ENCODE peak calls at places on chromosomes 11 and 22, in nine cellular contexts. F is HFF-Myc; K is lower leg skin; J is fibroblast of the aortic adventitia; T is adrenal gland; A is astrocyte of the spinal cord; X is GM12865; R is gastrocnemius medialis; E is activated CD8-positive, alpha-beta T cell treated with anti-CD3 and anti-CD28 coated beads for 36 hours. O is an unnamed sample.

GRCh38 chr11:77522215-77522614 is 48.3 kb upstream of the PAK1 start:
- DNase-seq in F (no peak), E (no peak), X (no peak), A (peak), R (no peak), T (no peak), K (no peak), J (no peak), O (no peak)

GRCh38 chr11:11028017-11028692 is 170.3 kb upstream of the ZBED5 start:
- DNase-seq in T (peak), A (peak), E (peak), X (peak), J (peak), K (peak), R (peak), F (no peak), O (peak)

GRCh38 chr11:119029340-119030028 is 1.2 kb downstream of the SLC37A4 start:
- DNase-seq in F (no peak), T (no peak), K (no peak), A (no peak), J (no peak), E (peak), X (peak), R (peak), O (peak)

GRCh38 chr22:46336119-46337078 is 885 bp downstream of the TRMU start:
- DNase-seq in R (no peak), X (peak), J (peak), F (no peak), K (no peak), A (no peak), E (peak), T (no peak), O (no peak)

GRCh38 chr11:118051611-118052461 is 25.0 kb upstream of the TMPRSS4 start:
- DNase-seq in K (peak), A (no peak), T (no peak), X (peak), J (no peak), F (no peak), E (peak), R (no peak), O (no peak)

GRCh38 chr11:24437123-24437522 is 59.7 kb upstream of the LUZP2 start:
- DNase-seq in E (no peak), T (no peak), F (no peak), X (no peak), A (no peak), R (no peak), J (no peak), K (no peak), O (no peak)

GRCh38 chr11:60164550-60165075 is 18.3 kb downstream of the MS4A6A start:
- DNase-seq in T (no peak), K (no peak), E (peak), J (no peak), R (no peak), A (no peak), X (peak), F (no peak), O (no peak)

GRCh38 chr11:116693206-116694016 is 79.4 kb downstream of the BUD13 start:
- DNase-seq in F (no peak), A (no peak), X (no peak), J (peak), E (no peak), K (peak), T (no peak), R (no peak), O (no peak)

GRCh38 chr22:41252365-41252764 is 11.6 kb upstream of the CHADL start:
- DNase-seq in F (no peak), A (no peak), T (no peak), J (no peak), R (no peak), X (no peak), K (no peak), E (no peak), O (no peak)

GRCh38 chr11:79287952-79288351 is 152.9 kb downstream of the TENM4 start:
- DNase-seq in F (no peak), K (no peak), J (no peak), R (no peak), T (no peak), A (no peak), X (no peak), E (no peak), O (no peak)

GRCh38 chr22:29167032-29167911 is 38.4 kb upstream of the EMID1 start:
- DNase-seq in K (no peak), A (no peak), X (peak), E (peak), R (no peak), J (no peak), T (no peak), F (no peak), O (peak)

GRCh38 chr11:46350695-46351094 is 3.4 kb downstream of the DGKZ start:
- DNase-seq in K (no peak), R (no peak), X (no peak), F (no peak), J (no peak), A (no peak), T (no peak), E (no peak), O (no peak)

GRCh38 chr22:37162221-37163095 is 12.7 kb upstream of the IL2RB start:
- DNase-seq in K (no peak), F (no peak), R (no peak), T (no peak), J (no peak), A (peak), X (peak), E (peak), O (peak)

GRCh38 chr11:123085497-123085896 is 23.6 kb upstream of the HSPA8 start:
- DNase-seq in F (no peak), K (no peak), J (no peak), X (no peak), A (no peak), T (no peak), E (no peak), R (no peak), O (no peak)

GRCh38 chr11:76788661-76789442 is 5.7 kb downstream of the TSKU start:
- DNase-seq in F (no peak), E (no peak), R (peak), X (no peak), J (no peak), T (no peak), A (no peak), K (peak), O (no peak)

GRCh38 chr11:16909375-16910035 is 104.7 kb downstream of the PLEKHA7 start:
- DNase-seq in R (no peak), K (no peak), J (no peak), E (no peak), F (no peak), T (no peak), A (no peak), X (peak), O (peak)

GRCh38 chr11:82007536-82007935 is 726.1 kb downstream of the FAM181B start:
- DNase-seq in E (no peak), R (no peak), J (no peak), F (no peak), A (no peak), K (no peak), X (no peak), T (no peak), O (no peak)

GRCh38 chr22:19896665-19897355 is 42.1 kb upstream of the GNB1L start:
- DNase-seq in R (no peak), T (no peak), E (peak), J (no peak), X (no peak), F (no peak), A (no peak), K (no peak), O (no peak)
- TF ChIP-seq CTCF in R (no peak), T (no peak), E (no peak), J (no peak), X (no peak), F (no peak), A (no peak), K (no peak), O (no peak)

DNA sequence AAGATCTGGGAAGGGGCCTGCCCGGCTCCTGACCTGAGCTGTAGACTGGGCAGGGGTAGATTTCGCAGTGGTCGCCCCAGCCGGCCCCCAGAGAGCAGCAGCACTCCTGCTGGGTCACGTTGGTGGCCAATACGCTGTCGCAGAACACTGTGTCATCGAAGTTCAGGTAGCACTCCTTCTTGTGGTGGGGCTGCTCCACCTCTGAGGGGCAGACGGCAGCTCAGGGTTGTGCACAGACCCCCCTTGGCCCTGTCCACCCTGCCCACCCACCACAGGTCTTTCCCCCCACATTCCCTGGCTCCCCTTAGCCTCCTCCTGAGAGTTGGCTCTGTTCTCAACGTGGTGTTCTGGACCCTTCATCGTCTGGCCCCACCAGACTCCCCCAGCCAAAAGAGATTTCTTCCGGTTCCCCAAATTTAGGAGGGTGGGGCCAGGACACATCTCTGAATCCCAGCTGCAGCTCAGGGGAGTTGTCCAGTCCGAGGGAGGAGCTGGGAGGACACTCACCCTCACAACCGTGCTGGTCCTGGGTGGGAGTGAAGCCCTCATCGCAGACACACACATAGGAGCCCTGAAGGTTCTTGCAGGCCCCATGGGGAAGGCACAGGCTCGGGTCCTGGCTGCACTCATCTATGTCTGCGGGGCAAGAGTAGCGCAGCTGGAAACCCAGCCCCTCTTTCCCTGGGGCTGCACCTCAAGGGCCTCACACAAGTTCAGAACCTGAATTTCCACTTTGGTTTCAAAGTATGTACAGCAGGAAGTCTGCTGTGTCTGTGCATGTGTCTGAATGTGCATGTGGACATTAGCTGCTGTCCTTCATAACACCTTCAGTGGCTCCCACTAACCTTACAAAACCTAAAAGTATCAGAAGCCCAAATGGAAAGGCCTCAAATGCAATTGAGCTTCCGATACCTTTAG is 16.5 kb downstream of the SCYL1 start:
- DNase-seq in R (no peak), X (no peak), F (no peak), T (no peak), A (no peak), J (no peak), E (no peak), K (no peak), O (no peak)
- TF ChIP-seq CTCF in R (no peak), X (no peak), F (no peak), T (no peak), A (no peak), J (no peak), E (no peak), K (no peak), O (no peak)

GRCh38 chr11:2728663-2729332 is 29.0 kb upstream of the KCNQ1OT1 start:
- DNase-seq in K (no peak), E (no peak), A (no peak), J (no peak), R (no peak), F (no peak), X (no peak), T (no peak), O (no peak)
- TF ChIP-seq CTCF in K (no peak), E (no peak), A (no peak), J (no peak), R (no peak), F (no peak), X (no peak), T (no peak), O (no peak)

GRCh38 chr22:30219049-30219448 is 27.5 kb downstream of the LIF start:
- DNase-seq in J (no peak), X (no peak), T (no peak), A (no peak), E (no peak), R (no peak), K (no peak), F (no peak), O (no peak)
- TF ChIP-seq CTCF in J (peak), X (no peak), T (no peak), A (peak), E (no peak), R (no peak), K (no peak), F (no peak), O (no peak)

GRCh38 chr11:122020902-122021301 is 95.1 kb downstream of the BLID start:
- DNase-seq in J (peak), T (no peak), K (no peak), R (no peak), E (no peak), F (no peak), A (no peak), X (peak), O (no peak)
- TF ChIP-seq CTCF in J (peak), T (peak), K (no peak), R (no peak), E (no peak), F (peak), A (peak), X (no peak), O (no peak)

GRCh38 chr11:45090607-45091006 is 55.8 kb upstream of the PRDM11 start:
- DNase-seq in K (peak), R (no peak), E (no peak), T (no peak), A (no peak), F (no peak), X (no peak), J (no peak), O (no peak)

GRCh38 chr11:45089251-45089650 is 57.2 kb upstream of the PRDM11 start:
- DNase-seq in R (peak), T (peak), A (peak), K (peak), F (peak), J (peak), E (no peak), X (no peak), O (no peak)

GRCh38 chr11:45091563-45092392 is 54.7 kb upstream of the PRDM11 start:
- DNase-seq in K (peak), T (no peak), J (peak), A (no peak), X (no peak), E (no peak), F (no peak), R (no peak), O (no peak)

GRCh38 chr11:45087761-45088160 is 58.7 kb upstream of the PRDM11 start:
- DNase-seq in E (no peak), F (no peak), X (no peak), A (no peak), R (no peak), T (no peak), J (no peak), K (no peak), O (no peak)

DNA sequence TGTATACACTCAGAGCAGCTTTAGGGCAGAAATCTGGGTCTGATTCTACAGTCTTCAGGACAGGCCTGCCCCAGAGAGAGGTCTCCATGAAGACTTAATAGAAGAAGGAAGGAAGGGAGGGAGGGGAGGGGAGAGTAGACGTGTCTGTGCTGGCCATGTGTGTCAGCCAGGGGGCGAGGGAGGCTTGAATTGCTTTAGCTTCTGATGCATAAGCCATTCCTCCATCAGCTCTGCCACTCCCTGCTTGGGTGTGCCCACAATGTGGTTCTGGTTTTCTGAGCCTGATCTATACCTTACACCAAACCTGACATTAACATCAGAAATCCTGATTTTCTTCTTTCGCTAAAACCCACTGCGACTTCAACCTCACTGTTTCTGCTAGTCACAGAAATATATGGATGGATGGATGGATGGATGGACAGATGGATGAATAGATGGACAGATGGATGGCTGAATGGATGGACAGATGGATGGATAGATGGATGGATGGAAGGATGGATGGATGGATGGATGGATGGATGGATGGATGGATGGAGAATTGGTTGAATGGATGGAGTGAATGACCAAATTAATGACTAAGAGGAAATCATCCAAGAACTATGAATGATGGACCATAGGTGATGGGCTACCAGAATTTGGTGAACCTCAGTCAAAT is 56.5 kb upstream of the PRDM11 start:
- DNase-seq in A (peak), X (no peak), E (peak), K (peak), R (no peak), T (no peak), F (no peak), J (peak), O (no peak)
- TF ChIP-seq CTCF in A (peak), X (no peak), E (no peak), K (no peak), R (no peak), T (no peak), F (peak), J (peak), O (no peak)

GRCh38 chr22:21640810-21641209 is 1.3 kb upstream of the SDF2L1 start:
- DNase-seq in R (no peak), J (no peak), X (no peak), A (no peak), E (no peak), F (no peak), K (no peak), T (no peak), O (no peak)

GRCh38 chr22:21642584-21643448 is 714 bp downstream of the SDF2L1 start:
- DNase-seq in T (peak), R (no peak), A (peak), K (no peak), J (peak), E (peak), X (peak), F (no peak), O (peak)

GRCh38 chr22:21641795-21642583 is at the start of gene SDF2L1:
- DNase-seq in K (peak), T (peak), R (peak), J (peak), F (peak), E (peak), X (peak), A (peak), O (peak)

GRCh38 chr22:21641417-21641794 is 696 bp upstream of the SDF2L1 start:
- DNase-seq in E (no peak), X (peak), T (peak), F (no peak), A (peak), J (peak), K (no peak), R (no peak), O (no peak)

DNA sequence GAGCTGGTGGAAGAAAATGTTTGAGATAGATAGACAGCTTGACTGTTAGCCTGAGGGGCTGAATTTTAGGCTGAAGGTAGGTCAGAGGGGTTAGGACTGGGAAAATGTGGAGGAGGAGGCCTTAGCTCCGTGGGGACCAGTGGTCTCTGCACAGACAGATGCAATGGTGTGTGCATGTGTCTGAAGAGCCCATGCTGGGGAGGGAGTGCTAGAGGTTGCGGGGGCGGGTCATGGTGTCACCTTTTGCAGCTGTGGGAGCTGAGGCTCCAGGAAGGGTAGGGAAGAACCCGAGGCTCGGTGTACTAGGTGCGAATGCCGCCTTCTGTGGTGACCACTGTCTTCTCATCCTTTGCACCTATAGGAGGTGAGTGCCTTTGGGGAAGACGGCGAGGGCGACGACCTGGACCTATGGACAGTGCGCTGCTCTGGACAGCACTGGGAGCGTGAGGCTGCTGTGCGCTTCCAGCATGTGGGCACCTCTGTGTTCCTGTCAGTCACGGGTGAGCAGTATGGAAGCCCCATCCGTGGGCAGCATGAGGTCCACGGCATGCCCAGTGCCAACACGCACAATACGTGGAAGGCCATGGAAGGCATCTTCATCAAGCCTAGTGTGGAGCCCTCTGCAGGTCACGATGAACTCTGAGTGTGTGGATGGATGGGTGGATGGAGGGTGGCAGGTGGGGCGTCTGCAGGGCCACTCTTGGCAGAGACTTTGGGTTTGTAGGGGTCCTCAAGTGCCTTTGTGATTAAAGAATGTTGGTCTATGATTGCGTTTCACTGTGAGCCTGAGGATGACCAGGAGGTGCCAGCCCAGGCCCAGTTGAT is 1.6 kb downstream of the SDF2L1 start:
- DNase-seq in X (no peak), R (no peak), K (no peak), A (no peak), T (no peak), E (peak), J (no peak), F (no peak), O (no peak)
- TF ChIP-seq CTCF in X (peak), R (no peak), K (no peak), A (peak), T (no peak), E (no peak), J (no peak), F (peak), O (peak)

GRCh38 chr11:95576149-95576851 is 213.3 kb downstream of the FAM76B start:
- DNase-seq in T (no peak), A (no peak), R (no peak), J (no peak), E (no peak), K (no peak), F (peak), X (no peak), O (no peak)

GRCh38 chr11:95575517-95575916 is 214.1 kb downstream of the FAM76B start:
- DNase-seq in F (peak), E (no peak), T (no peak), X (no peak), K (no peak), A (peak), R (no peak), J (peak), O (no peak)

GRCh38 chr11:95577716-95578460 is 211.7 kb downstream of the FAM76B start:
- DNase-seq in K (no peak), F (peak), J (peak), A (peak), T (no peak), R (no peak), E (peak), X (peak), O (no peak)
- TF ChIP-seq CTCF in K (no peak), F (no peak), J (no peak), A (no peak), T (no peak), R (no peak), E (no peak), X (peak), O (no peak)

DNA sequence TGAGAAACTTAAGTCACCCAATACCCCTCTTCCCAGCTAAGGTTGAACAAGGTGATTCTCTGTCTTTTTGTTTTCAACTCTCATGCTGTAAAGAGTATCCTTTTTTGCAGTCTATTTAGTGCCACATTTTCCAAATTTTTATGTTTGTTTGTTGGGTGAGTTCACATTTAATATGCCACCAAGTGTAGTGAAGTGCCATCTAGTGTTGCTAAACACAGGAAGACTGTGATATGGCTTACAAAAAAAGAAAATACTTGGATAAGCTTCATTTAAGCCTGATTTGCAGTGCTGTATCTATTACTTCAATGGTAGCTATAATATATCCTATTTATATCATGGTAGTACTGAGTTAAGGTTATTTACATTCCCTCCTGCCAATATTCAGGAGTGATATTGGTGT is 319.2 kb upstream of the CHORDC1 start:
- DNase-seq in R (no peak), A (no peak), X (no peak), F (no peak), J (no peak), T (no peak), K (no peak), E (no peak), O (no peak)
- TF ChIP-seq CTCF in R (no peak), A (no peak), X (no peak), F (no peak), J (no peak), T (no peak), K (no peak), E (no peak), O (no peak)